ENCODE peak calls at places on chromosomes 13 and 19, in eight cellular contexts. G is CD4-positive, alpha-beta T cell; X is CD8-positive, alpha-beta memory T cell; P is PC-9; K is K562; M is AG04450; O is upper lobe of right lung; E is thoracic aorta. S is an unnamed sample.

GRCh38 chr13:78540424-78540823 is 62.9 kb downstream of the POU4F1 start:
- DNase-seq in G (no peak), X (no peak), P (no peak), K (no peak), M (no peak), O (no peak), E (no peak), S (no peak)

GRCh38 chr19:14390548-14390947 is 9.3 kb downstream of the ADGRE5 start:
- DNase-seq in G (no peak), X (no peak), P (no peak), K (no peak), M (no peak), O (no peak), E (no peak), S (no peak)

GRCh38 chr13:66195238-66195637 is 1034.9 kb downstream of the PCDH9 start:
- DNase-seq in G (no peak), X (no peak), P (no peak), K (no peak), M (no peak), O (no peak), E (no peak), S (no peak)

GRCh38 chr19:11421607-11422098 is 2.5 kb upstream of the RGL3 start:
- DNase-seq in G (peak; percentile 49), X (peak; percentile 33), P (peak; percentile 72), K (peak; percentile 59), M (no peak), O (peak; percentile 81), E (no peak), S (peak; percentile 78)

GRCh38 chr19:2905918-2906519 is 5.3 kb downstream of the ZNF57 start:
- DNase-seq in G (no peak), X (no peak), P (no peak), K (no peak), M (no peak), O (no peak), E (no peak), S (no peak)

GRCh38 chr19:48681127-48681470 is 8.3 kb upstream of the NTN5 start:
- DNase-seq in G (no peak), X (no peak), P (no peak), K (peak; percentile 64), M (peak; percentile 83), O (no peak), E (no peak), S (no peak)

GRCh38 chr13:26019881-26020535 is 31.8 kb downstream of the SHISA2 start:
- DNase-seq in G (no peak), X (no peak), P (no peak), K (no peak), M (peak; percentile 6), O (no peak), E (no peak), S (no peak)

GRCh38 chr13:110405597-110406450 is 98.7 kb downstream of the COL4A2 start:
- DNase-seq in G (no peak), X (no peak), P (no peak), K (no peak), M (no peak), O (no peak), E (no peak), S (no peak)

GRCh38 chr13:39107484-39108040 is 69.3 kb downstream of the NHLRC3 start:
- DNase-seq in G (no peak), X (no peak), P (no peak), K (no peak), M (no peak), O (no peak), E (no peak), S (peak; percentile 5)

GRCh38 chr19:11578342-11579142 is 1.1 kb upstream of the ACP5 start:
- DNase-seq in G (peak; percentile 50), X (peak; percentile 45), P (peak; percentile 17), K (peak; percentile 90), M (no peak), O (peak; percentile 92), E (no peak), S (peak; percentile 62)

GRCh38 chr19:8526345-8527062 is 12.5 kb upstream of the ZNF414 start:
- DNase-seq in G (no peak), X (no peak), P (peak; percentile 91), K (peak; percentile 92), M (peak; percentile 78), O (peak; percentile 94), E (peak; percentile 77), S (no peak)

GRCh38 chr19:3982701-3983541 is 2.3 kb downstream of the EEF2 start:
- DNase-seq in G (no peak), X (no peak), P (no peak), K (no peak), M (no peak), O (no peak), E (no peak), S (peak; percentile 40)

GRCh38 chr19:6274756-6275155 is 5.0 kb downstream of the MLLT1 start:
- DNase-seq in G (no peak), X (no peak), P (no peak), K (no peak), M (no peak), O (no peak), E (no peak), S (no peak)

GRCh38 chr13:23007430-23007829 is 173.3 kb upstream of the SGCG start:
- DNase-seq in G (no peak), X (no peak), P (no peak), K (no peak), M (no peak), O (no peak), E (no peak), S (no peak)

GRCh38 chr19:13974073-13974472 is 21.8 kb downstream of the DCAF15 start:
- DNase-seq in G (no peak), X (peak; percentile 69), P (no peak), K (peak; percentile 61), M (no peak), O (no peak), E (no peak), S (peak; percentile 94)

GRCh38 chr13:112073245-112074138 is 6.5 kb downstream of the SOX1 start:
- DNase-seq in G (no peak), X (no peak), P (no peak), K (no peak), M (no peak), O (no peak), E (no peak), S (no peak)

GRCh38 chr19:50428768-50429463 is 3.8 kb upstream of the MYBPC2 start:
- DNase-seq in G (no peak), X (no peak), P (no peak), K (no peak), M (no peak), O (no peak), E (no peak), S (peak; percentile 66)

GRCh38 chr19:2342656-2343288 is 14.3 kb downstream of the SPPL2B start:
- DNase-seq in G (no peak), X (no peak), P (no peak), K (no peak), M (no peak), O (no peak), E (no peak), S (no peak)

GRCh38 chr19:31600731-31601295 is 251.6 kb upstream of the TSHZ3 start:
- DNase-seq in G (no peak), X (no peak), P (no peak), K (no peak), M (no peak), O (no peak), E (no peak), S (no peak)

GRCh38 chr13:58625703-58626389 is 994.3 kb downstream of the PCDH17 start:
- DNase-seq in G (no peak), X (no peak), P (no peak), K (no peak), M (no peak), O (peak; percentile 23), E (no peak), S (no peak)

GRCh38 chr19:51366999-51367564 is 894 bp upstream of the ETFB start:
- DNase-seq in G (peak; percentile 48), X (peak; percentile 50), P (no peak), K (no peak), M (no peak), O (peak; percentile 79), E (no peak), S (peak; percentile 90)

GRCh38 chr19:9667898-9668297 is 7.0 kb downstream of the ZNF562 start:
- DNase-seq in G (no peak), X (no peak), P (no peak), K (no peak), M (no peak), O (no peak), E (no peak), S (no peak)

GRCh38 chr19:48558018-48558684 is 6.2 kb downstream of the SULT2B1 start:
- DNase-seq in G (no peak), X (no peak), P (peak; percentile 38), K (peak; percentile 31), M (no peak), O (no peak), E (no peak), S (no peak)

DNA sequence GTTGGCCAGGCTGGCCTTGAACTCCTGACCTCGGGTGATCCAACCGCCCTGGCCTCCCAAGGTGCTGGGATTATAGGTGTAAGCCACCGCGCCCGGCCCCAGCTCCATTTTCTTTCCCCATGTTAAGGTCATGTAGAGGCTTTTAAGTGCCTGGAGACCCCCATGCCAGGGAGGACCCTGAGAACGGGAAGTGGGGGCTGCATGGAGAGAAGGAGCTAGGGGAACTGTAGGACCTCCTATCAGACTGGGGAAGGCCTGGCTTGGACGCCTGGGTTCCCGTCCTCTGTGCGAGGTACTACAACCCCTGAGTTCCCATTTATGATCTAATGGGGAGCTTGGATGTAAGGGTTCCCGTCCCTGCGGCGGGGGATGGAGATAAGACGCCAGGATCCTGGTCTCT is 714 bp upstream of the NPAS1 start:
- DNase-seq in G (no peak), X (no peak), P (no peak), K (no peak), M (no peak), O (no peak), E (no peak), S (no peak)
- H3K27me3 ChIP-seq in G (peaks cover 42% of the 10 kb centered on the region), X (peaks cover 38% of the 10 kb centered on the region), P (peaks cover 37% of the 10 kb centered on the region), K (peaks cover 17% of the 10 kb centered on the region), M (peaks cover 43% of the 10 kb centered on the region), O (peaks cover 51% of the 10 kb centered on the region), E (peaks cover 13% of the 10 kb centered on the region), S (no peaks in the 10 kb centered on the region)

GRCh38 chr19:38433268-38433733 is at the start of gene RYR1:
- DNase-seq in G (peak; percentile 44), X (no peak), P (peak; percentile 17), K (peak; percentile 94), M (no peak), O (peak; percentile 79), E (no peak), S (peak; percentile 79)
- H3K27me3 ChIP-seq in G (peaks cover 14% of the 10 kb centered on the region), X (no peaks in the 10 kb centered on the region), P (peaks cover 3% of the 10 kb centered on the region), K (no peaks in the 10 kb centered on the region), M (peaks cover 8% of the 10 kb centered on the region), O (peaks cover 35% of the 10 kb centered on the region), E (no peaks in the 10 kb centered on the region), S (no peaks in the 10 kb centered on the region)

GRCh38 chr19:54383330-54383729 is 18.6 kb upstream of the LAIR1 start:
- DNase-seq in G (no peak), X (no peak), P (no peak), K (no peak), M (no peak), O (no peak), E (no peak), S (no peak)
- H3K27me3 ChIP-seq in G (no peaks in the 10 kb centered on the region), X (no peaks in the 10 kb centered on the region), P (peaks cover 75% of the 10 kb centered on the region), K (peaks cover 13% of the 10 kb centered on the region), M (peaks cover under 1% of the 10 kb centered on the region), O (peaks cover 7% of the 10 kb centered on the region), E (no peaks in the 10 kb centered on the region), S (no peaks in the 10 kb centered on the region)

DNA sequence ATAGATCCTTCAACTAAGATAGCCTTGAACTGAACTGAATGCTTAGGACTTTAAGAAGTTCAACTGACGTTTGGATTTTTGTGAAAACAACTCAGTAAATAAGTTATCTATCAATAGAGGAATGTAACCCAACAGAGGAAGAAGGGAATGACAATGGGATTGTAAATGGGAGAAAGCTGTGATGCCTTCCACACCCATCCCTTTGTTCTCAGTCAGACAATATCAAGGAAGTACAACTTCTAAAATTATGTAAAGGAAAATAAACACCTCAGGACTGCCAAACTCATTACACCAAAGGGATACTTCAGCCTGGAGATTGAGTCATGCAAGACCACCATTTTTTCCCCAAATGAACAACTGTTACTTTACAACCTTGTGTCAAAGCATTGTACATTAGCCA is 21.1 kb downstream of the CEACAM8 start:
- DNase-seq in G (no peak), X (no peak), P (no peak), K (no peak), M (no peak), O (no peak), E (no peak), S (no peak)
- H3K27me3 ChIP-seq in G (peaks cover 10% of the 10 kb centered on the region), X (no peaks in the 10 kb centered on the region), P (peaks cover 28% of the 10 kb centered on the region), K (no peaks in the 10 kb centered on the region), M (peaks cover 4% of the 10 kb centered on the region), O (no peaks in the 10 kb centered on the region), E (no peaks in the 10 kb centered on the region), S (no peaks in the 10 kb centered on the region)

S was measured in Karpas-422.